ENCODE peak calls at places on chromosomes 13 and 19, in six cellular contexts. O is testis, L is heart left ventricle, M is IMR-90, P is spleen, F is endothelial cell of umbilical vein. A is an unnamed sample.

GRCh38 chr19:18500820-18501219 is 21.1 kb downstream of the ELL start:
- DNase-seq in M (no peak), P (peak), O (no peak), L (peak), F (no peak), A (no peak)

GRCh38 chr19:54294539-54294938 is 13.6 kb upstream of the LILRB2 start:
- DNase-seq in M (no peak), L (no peak), P (no peak), F (no peak), O (no peak), A (no peak)

GRCh38 chr13:95704510-95704909 is 27.6 kb downstream of the DNAJC3 start:
- DNase-seq in F (no peak), L (no peak), P (no peak), O (no peak), M (no peak), A (no peak)

GRCh38 chr19:44718441-44719261 is 19.7 kb downstream of the CEACAM16 start:
- DNase-seq in M (peak), P (no peak), L (peak), F (peak), O (peak), A (no peak)

GRCh38 chr13:42968906-42969305 is 23.1 kb downstream of the EPSTI1 start:
- DNase-seq in P (no peak), O (no peak), M (no peak), L (no peak), F (no peak), A (no peak)

GRCh38 chr13:70162141-70162540 is 53.9 kb upstream of the KLHL1 start:
- DNase-seq in F (no peak), M (no peak), O (no peak), L (no peak), P (no peak), A (no peak)

GRCh38 chr19:15418112-15418587 is 638 bp downstream of the AKAP8L start:
- DNase-seq in F (no peak), P (no peak), M (no peak), O (peak), L (peak), A (no peak)

GRCh38 chr13:20193924-20194631 is 1.3 kb upstream of the GJB2 start:
- DNase-seq in M (no peak), O (no peak), P (no peak), F (no peak), L (no peak), A (no peak)

GRCh38 chr13:53254495-53254894 is 225.9 kb downstream of the OLFM4 start:
- DNase-seq in L (no peak), M (no peak), P (no peak), O (peak), F (no peak), A (peak)

GRCh38 chr19:10419200-10419645 is 1.1 kb upstream of the PDE4A start:
- DNase-seq in P (no peak), L (no peak), M (no peak), F (no peak), O (no peak), A (peak)

GRCh38 chr19:30664358-30665058 is 292.3 kb downstream of the ZNF536 start:
- DNase-seq in M (peak), L (peak), O (peak), P (peak), F (no peak), A (peak)

GRCh38 chr19:46404039-46404883 is 9.1 kb downstream of the CCDC8 start:
- DNase-seq in F (no peak), P (peak), L (peak), M (peak), O (peak), A (peak)

GRCh38 chr13:48251616-48252081 is 18.6 kb downstream of the ITM2B start:
- DNase-seq in O (peak), P (no peak), L (no peak), M (peak), F (no peak), A (no peak)

GRCh38 chr19:34126966-34127365 is 45.3 kb upstream of the LSM14A start:
- DNase-seq in O (no peak), F (no peak), P (no peak), M (no peak), L (no peak), A (no peak)

GRCh38 chr13:98429531-98429930 is 147.4 kb downstream of the STK24 start:
- DNase-seq in F (no peak), O (no peak), M (no peak), L (no peak), P (no peak), A (peak)

GRCh38 chr19:6047741-6048231 is 62.5 kb downstream of the RFX2 start:
- DNase-seq in P (no peak), O (peak), F (peak), L (no peak), M (peak), A (peak)

GRCh38 chr19:55376381-55376933 is at the start of gene TMEM190:
- DNase-seq in O (no peak), L (no peak), P (no peak), M (no peak), F (no peak), A (no peak)

GRCh38 chr13:44667950-44668349 is 91.8 kb upstream of the TSC22D1 start:
- DNase-seq in L (no peak), O (no peak), P (no peak), F (peak), M (peak), A (no peak)

GRCh38 chr13:97310809-97311436 is 88.8 kb downstream of the MBNL2 start:
- DNase-seq in P (no peak), O (no peak), F (no peak), M (no peak), L (no peak), A (no peak)

GRCh38 chr19:40147693-40148347 is 43.4 kb upstream of the MAP3K10 start:
- DNase-seq in P (no peak), M (peak), O (no peak), F (peak), L (no peak), A (peak)
- TF ChIP-seq POLR2A in P (no peak), M (no peak), O (no peak), F (no peak), L (no peak), A (no peak)

DNA sequence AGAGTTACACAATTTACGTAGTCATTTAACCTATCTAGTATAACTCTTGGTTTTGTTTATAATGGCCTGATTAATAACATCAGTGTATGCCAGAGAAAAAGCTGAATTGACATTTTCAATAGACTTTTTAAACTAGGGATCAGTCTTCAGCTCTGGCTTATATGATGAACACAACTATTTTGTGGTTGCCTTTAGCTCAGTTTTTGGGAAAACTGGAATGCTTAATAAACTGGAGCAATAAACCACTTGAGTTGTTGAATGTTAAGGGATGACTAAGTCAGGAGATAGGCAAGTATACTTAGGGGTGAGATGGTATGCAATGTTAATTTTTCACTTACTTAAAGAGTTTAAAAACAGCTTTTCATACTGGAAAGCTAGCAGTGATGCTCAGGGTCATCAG is 2.3 kb downstream of the NDFIP2 start:
- DNase-seq in P (no peak), O (no peak), M (peak), F (no peak), L (no peak), A (no peak)
- TF ChIP-seq POLR2A in P (no peak), O (no peak), M (no peak), F (no peak), L (no peak), A (no peak)

GRCh38 chr19:19627716-19628498 is at the start of gene LPAR2:
- DNase-seq in L (no peak), M (no peak), O (peak), P (peak), F (no peak), A (no peak)
- TF ChIP-seq POLR2A in L (no peak), M (no peak), O (no peak), P (no peak), F (no peak), A (no peak)

DNA sequence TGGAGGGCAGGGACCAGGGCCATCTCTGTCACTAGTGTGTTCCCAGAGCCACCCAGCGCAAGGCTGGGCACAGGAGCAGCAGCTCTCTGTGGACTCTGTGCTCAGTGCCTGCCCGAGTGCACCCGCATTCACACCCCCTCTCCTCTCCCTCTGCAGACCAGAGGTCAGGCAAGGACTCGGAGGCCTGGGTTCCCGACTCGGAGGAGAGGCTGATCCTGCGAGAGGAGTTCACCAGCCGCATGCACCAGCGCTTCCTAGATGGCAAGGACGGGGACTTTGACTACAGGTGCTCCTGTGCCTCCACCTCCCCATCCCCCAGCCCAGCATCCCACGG is 10.2 kb downstream of the CCDC97 start:
- DNase-seq in P (no peak), M (no peak), L (no peak), O (no peak), F (no peak), A (no peak)
- TF ChIP-seq POLR2A in P (no peak), M (no peak), L (no peak), O (no peak), F (no peak), A (no peak)

GRCh38 chr19:1812426-1813196 is 535 bp upstream of the ATP8B3 start:
- DNase-seq in M (peak), P (peak), O (peak), F (peak), L (peak), A (peak)
- TF ChIP-seq POLR2A in M (peak), P (no peak), O (no peak), F (no peak), L (peak), A (peak)

DNA sequence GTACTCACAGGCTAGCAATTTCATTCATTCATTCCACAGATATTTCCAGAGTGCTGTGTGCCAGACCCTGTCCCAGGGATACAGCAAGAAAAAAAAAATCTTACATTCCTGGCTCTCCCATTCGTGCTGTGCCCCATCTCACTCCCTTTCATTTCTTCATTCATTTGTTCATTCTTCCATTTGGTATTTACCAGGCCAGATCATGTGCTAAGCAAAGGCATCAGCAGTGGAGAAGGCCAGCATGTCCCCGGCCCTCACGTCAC is 2.3 kb downstream of the MAP3K10 start:
- DNase-seq in M (peak), F (no peak), P (no peak), O (no peak), L (no peak), A (no peak)
- TF ChIP-seq POLR2A in M (no peak), F (no peak), P (no peak), O (no peak), L (no peak), A (no peak)

DNA sequence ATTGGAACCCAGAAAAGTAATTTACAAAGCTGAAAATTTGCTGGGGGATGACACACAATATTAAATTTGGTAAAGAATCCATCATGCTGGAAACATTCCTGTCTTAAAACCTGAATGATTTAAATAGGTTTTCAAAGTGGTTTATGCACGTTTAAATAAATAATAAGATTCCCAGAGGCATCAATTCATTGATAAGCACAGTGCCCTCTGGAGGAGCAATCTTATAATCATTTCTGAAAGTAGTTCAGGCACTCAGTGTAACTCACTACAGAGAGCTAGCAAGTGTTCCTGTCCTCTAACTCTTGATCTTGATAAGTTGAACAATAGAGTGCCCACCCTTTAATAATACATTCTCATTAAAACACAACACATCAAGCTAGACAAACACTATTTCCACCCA is 43.5 kb upstream of the SHISA2 start:
- DNase-seq in M (no peak), O (no peak), P (no peak), F (no peak), L (no peak), A (no peak)
- TF ChIP-seq POLR2A in M (no peak), O (no peak), P (no peak), F (no peak), L (no peak), A (no peak)

DNA sequence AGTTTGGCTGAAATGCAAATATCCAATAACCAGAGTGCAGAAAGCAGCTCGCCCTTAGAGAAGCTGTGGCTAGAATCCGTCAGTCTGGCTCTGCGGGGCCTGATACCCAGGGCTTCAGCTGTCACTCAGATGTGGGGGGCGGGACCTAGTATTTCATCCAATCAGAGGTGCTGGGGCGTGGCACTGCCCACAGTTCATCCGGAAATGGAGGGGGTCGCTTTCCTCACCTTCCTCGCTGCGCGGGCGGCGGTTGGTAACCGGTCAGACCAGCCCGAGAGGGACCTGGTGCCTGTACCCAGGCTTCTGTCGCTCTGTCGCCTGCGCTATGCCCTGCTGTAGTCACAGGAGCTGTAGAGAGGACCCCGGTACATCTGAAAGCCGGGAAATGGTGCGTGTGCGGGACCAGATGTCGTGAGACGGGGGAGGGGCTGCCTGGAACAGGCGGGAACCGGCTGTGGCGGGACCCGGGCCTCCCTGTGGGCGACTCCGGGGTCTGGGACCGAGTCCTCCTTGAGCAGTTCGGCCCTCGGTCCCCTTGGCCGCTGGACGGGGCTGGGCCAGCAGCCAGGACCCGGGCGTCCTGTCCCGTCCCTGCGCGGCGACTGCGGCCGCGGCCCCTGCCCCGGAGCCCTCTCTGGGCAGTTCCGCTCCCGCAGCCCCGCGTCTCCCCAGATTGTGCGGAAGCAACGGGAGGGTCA is at the start of gene ZNF700:
- DNase-seq in O (peak), L (peak), M (peak), P (peak), F (peak), A (peak)
- TF ChIP-seq POLR2A in O (peak), L (peak), M (peak), P (no peak), F (peak), A (peak)

GRCh38 chr13:113650275-113650674 is 7.7 kb downstream of the ATP4B start:
- DNase-seq in P (peak), F (no peak), M (no peak), O (no peak), L (no peak), A (no peak)
- TF ChIP-seq POLR2A in P (no peak), F (no peak), M (no peak), O (no peak), L (no peak), A (no peak)

A was measured in NB4.